ENCODE peak calls at places on chromosome 9, in nine cellular contexts. D is HFF-Myc, W is cardiac muscle cell, M is lung, H is MCF 10A, C is fibroblast of villous mesenchyme, E is heart right ventricle, Q is pancreas, P is activated B cell treated with CpG ODN at 0.5 μM for 24 hours. S is an unnamed sample.

GRCh38 chr9:130240410-130241197 is 25.0 kb upstream of the HMCN2 start:
- DNase-seq in D (peak; percentile 32), W (peak; percentile 84), M (peak; percentile 67), H (peak; percentile 76), C (peak; percentile 68), E (no peak), Q (no peak), P (no peak), S (peak; percentile 79)

GRCh38 chr9:69034071-69034470 is 1.5 kb upstream of the FXN start:
- DNase-seq in D (no peak), W (no peak), M (no peak), H (no peak), C (no peak), E (no peak), Q (no peak), P (no peak), S (no peak)

GRCh38 chr9:129609486-129610192 is 11.3 kb downstream of the C9orf50 start:
- DNase-seq in D (no peak), W (peak; percentile 65), M (peak; percentile 39), H (peak; percentile 16), C (peak; percentile 51), E (peak; percentile 57), Q (peak; percentile 76), P (no peak), S (peak; percentile 41)

GRCh38 chr9:19660019-19660418 is 128.8 kb downstream of the SLC24A2 start:
- DNase-seq in D (no peak), W (no peak), M (no peak), H (peak; percentile 31), C (no peak), E (no peak), Q (no peak), P (no peak), S (no peak)

GRCh38 chr9:33249087-33249657 is 9.2 kb downstream of the SPINK4 start:
- DNase-seq in D (no peak), W (no peak), M (no peak), H (no peak), C (no peak), E (no peak), Q (no peak), P (no peak), S (no peak)

GRCh38 chr9:21525174-21525573 is 43.1 kb upstream of the IFNE start:
- DNase-seq in D (no peak), W (no peak), M (no peak), H (no peak), C (no peak), E (no peak), Q (no peak), P (no peak), S (no peak)

GRCh38 chr9:35548571-35548970 is 56.5 kb upstream of the TESK1 start:
- DNase-seq in D (no peak), W (no peak), M (no peak), H (no peak), C (no peak), E (no peak), Q (no peak), P (no peak), S (no peak)

GRCh38 chr9:101716629-101717028 is 21.8 kb downstream of the GRIN3A start:
- DNase-seq in D (no peak), W (no peak), M (no peak), H (no peak), C (no peak), E (no peak), Q (no peak), P (no peak), S (peak; percentile 39)

GRCh38 chr9:108634164-108634563 is 221.6 kb downstream of the ACTL7B start:
- DNase-seq in D (no peak), W (peak; percentile 57), M (no peak), H (peak; percentile 89), C (peak; percentile 18), E (no peak), Q (no peak), P (no peak), S (peak; percentile 58)

GRCh38 chr9:108637340-108637739 is 218.4 kb downstream of the ACTL7B start:
- DNase-seq in D (no peak), W (no peak), M (no peak), H (no peak), C (no peak), E (no peak), Q (no peak), P (no peak), S (no peak)

GRCh38 chr9:108634669-108635462 is 220.9 kb downstream of the ACTL7B start:
- DNase-seq in D (no peak), W (peak; percentile 12), M (no peak), H (peak; percentile 77), C (no peak), E (no peak), Q (no peak), P (no peak), S (peak; percentile 27)

GRCh38 chr9:108639736-108640135 is 216.1 kb downstream of the ACTL7B start:
- DNase-seq in D (no peak), W (peak; percentile 54), M (no peak), H (no peak), C (no peak), E (no peak), Q (no peak), P (no peak), S (peak; percentile 30)

DNA sequence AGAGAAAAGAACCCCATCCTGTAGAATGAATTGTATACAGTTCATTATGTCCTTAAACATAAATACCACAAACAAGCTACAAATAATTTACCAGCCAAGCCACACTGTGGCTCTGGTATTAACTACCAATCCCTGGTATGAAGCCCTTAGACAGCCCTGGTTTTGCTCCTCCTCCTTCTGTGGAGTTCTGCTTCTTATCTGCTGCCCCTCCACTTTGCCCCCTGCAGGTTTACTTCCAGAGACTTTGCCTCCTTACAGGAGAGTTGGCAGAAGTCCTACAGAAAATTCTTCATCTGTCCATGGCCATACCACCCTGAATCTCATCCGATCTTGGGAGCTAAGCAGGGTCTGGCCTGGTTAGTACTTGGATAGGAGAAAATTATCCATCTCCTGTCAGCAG is 219.8 kb downstream of the ACTL7B start:
- DNase-seq in D (no peak), W (no peak), M (no peak), H (no peak), C (no peak), E (no peak), Q (no peak), P (no peak), S (no peak)
- TF ChIP-seq CTCF in D (no peak), W (no peak), M (no peak), H (no peak), C (no peak), E (no peak), Q (no peak), P (no peak), S (no peak)

GRCh38 chr9:15965246-15965745 is 412.5 kb downstream of the CCDC171 start:
- DNase-seq in D (no peak), W (peak; percentile 10), M (no peak), H (no peak), C (peak; percentile 23), E (no peak), Q (no peak), P (no peak), S (no peak)

GRCh38 chr9:15972760-15973159 is 419.9 kb downstream of the CCDC171 start:
- DNase-seq in D (no peak), W (no peak), M (no peak), H (no peak), C (no peak), E (no peak), Q (no peak), P (no peak), S (no peak)

GRCh38 chr9:15966471-15966870 is 413.6 kb downstream of the CCDC171 start:
- DNase-seq in D (no peak), W (no peak), M (no peak), H (no peak), C (no peak), E (no peak), Q (no peak), P (no peak), S (no peak)

GRCh38 chr9:15961217-15961616 is 408.4 kb downstream of the CCDC171 start:
- DNase-seq in D (no peak), W (peak; percentile 43), M (no peak), H (no peak), C (peak; percentile 51), E (no peak), Q (no peak), P (no peak), S (peak; percentile 9)

GRCh38 chr9:15967068-15967467 is 414.2 kb downstream of the CCDC171 start:
- DNase-seq in D (no peak), W (no peak), M (no peak), H (no peak), C (no peak), E (no peak), Q (no peak), P (no peak), S (no peak)
- TF ChIP-seq CTCF in D (no peak), W (no peak), M (no peak), H (no peak), C (no peak), E (no peak), Q (no peak), P (no peak), S (no peak)

DNA sequence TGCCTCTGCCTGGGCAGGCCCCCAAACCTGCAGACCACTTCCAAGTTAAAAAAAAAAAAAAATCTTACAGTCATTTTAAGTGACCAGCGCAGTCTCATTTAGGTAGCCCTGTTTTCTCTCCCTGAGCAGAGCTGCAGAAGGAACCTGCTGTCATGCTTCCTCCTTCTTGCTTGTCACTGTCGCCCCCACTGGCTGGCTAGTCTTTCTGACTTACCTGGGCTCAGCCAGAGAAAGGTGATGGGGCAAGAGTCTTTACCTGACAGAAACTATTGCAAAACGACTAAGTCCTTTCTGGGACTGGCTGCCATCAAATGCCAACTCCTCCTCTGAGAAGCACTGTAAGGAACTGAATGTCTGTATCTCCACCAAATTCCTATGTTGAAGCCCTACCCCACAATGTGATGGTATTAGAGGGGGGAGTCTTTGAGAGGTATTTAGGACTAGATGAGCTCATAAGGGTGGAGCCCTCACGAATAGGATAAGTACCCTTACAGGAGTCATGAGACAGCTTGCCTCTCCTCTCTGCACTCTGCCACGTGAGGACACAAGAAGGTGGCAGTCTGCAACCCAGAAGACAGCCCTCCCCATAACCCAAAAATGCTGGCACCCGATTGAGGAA is 58.4 kb upstream of the SHC3 start:
- DNase-seq in D (no peak), W (no peak), M (peak; percentile 46), H (peak; percentile 3), C (no peak), E (no peak), Q (no peak), P (no peak), S (no peak)
- TF ChIP-seq CTCF in D (no peak), W (no peak), M (no peak), H (no peak), C (no peak), E (no peak), Q (no peak), P (no peak), S (no peak)

GRCh38 chr9:134418354-134418753 is 92.1 kb downstream of the RXRA start:
- DNase-seq in D (no peak), W (no peak), M (no peak), H (no peak), C (no peak), E (peak; percentile 66), Q (no peak), P (no peak), S (no peak)

GRCh38 chr9:134418986-134419683 is 92.9 kb downstream of the RXRA start:
- DNase-seq in D (no peak), W (no peak), M (no peak), H (no peak), C (no peak), E (no peak), Q (no peak), P (no peak), S (no peak)

GRCh38 chr9:134420974-134421432 is 94.7 kb downstream of the RXRA start:
- DNase-seq in D (no peak), W (no peak), M (no peak), H (no peak), C (no peak), E (no peak), Q (no peak), P (no peak), S (no peak)

GRCh38 chr9:134420281-134420835 is 94.1 kb downstream of the RXRA start:
- DNase-seq in D (no peak), W (no peak), M (no peak), H (no peak), C (no peak), E (no peak), Q (no peak), P (no peak), S (no peak)

DNA sequence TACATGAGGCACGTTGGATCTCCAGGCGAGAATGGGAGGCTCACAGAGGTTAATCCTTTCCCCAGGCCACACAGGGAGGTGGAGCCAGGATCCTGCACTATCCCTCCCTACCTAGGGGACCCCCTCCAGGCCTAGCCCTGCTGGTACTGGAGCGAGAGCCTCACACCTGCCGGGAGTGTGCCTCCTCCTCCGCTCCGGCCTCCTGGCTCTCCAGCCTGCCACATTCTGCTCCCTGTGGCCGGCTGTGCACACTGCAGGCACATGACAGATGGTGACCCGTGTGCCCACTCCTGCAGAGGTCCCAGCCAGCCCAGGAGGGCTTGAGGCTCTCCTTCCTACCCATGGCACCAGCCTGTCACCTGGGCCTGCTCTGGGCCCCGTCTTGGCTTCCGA is 93.4 kb downstream of the RXRA start:
- DNase-seq in D (no peak), W (no peak), M (no peak), H (no peak), C (no peak), E (no peak), Q (no peak), P (no peak), S (no peak)
- TF ChIP-seq CTCF in D (peak; percentile 34), W (peak; percentile 16), M (no peak), H (peak; percentile 17), C (peak; percentile 38), E (no peak), Q (no peak), P (no peak), S (peak; percentile 41)